ENCODE peak calls at places on chromosomes 4 and X, in nine cellular contexts. Y, D, G, B, S, N, I, X and T are unnamed samples.

GRCh38 chr4:80129785-80130184 is 56.8 kb upstream of the ANTXR2 start:
- DNase-seq in Y (no peak), D (no peak), G (no peak), B (no peak), S (no peak), N (no peak), I (no peak), X (no peak), T (no peak)

GRCh38 chr4:29240641-29241040 is 1479.5 kb upstream of the PCDH7 start:
- DNase-seq in Y (no peak), D (no peak), G (no peak), B (no peak), S (no peak), N (no peak), I (no peak), X (no peak), T (no peak)

GRCh38 chr4:83582289-83582756 is 46.4 kb downstream of the GPAT3 start:
- DNase-seq in Y (peak), D (no peak), G (peak), B (no peak), S (peak), N (no peak), I (no peak), X (peak), T (peak)

GRCh38 chrX:111490683-111491082 is 20.8 kb upstream of the SERTM2 start:
- DNase-seq in Y (no peak), D (no peak), G (no peak), B (no peak), S (no peak), N (no peak), I (no peak), X (no peak), T (no peak)

GRCh38 chr4:139266583-139267257 is 13.3 kb downstream of the MGARP start:
- DNase-seq in Y (peak), D (peak), G (peak), B (peak), S (peak), N (peak), I (peak), X (peak), T (peak)

GRCh38 chrX:118437283-118437682 is 58.3 kb upstream of the DOCK11 start:
- DNase-seq in Y (no peak), D (no peak), G (no peak), B (no peak), S (no peak), N (no peak), I (no peak), X (no peak), T (no peak)

GRCh38 chrX:123153846-123154335 is 30.2 kb upstream of the GRIA3 start:
- DNase-seq in Y (no peak), D (no peak), G (no peak), B (no peak), S (no peak), N (no peak), I (no peak), X (no peak), T (no peak)

GRCh38 chrX:15855562-15856256 is 1.1 kb upstream of the AP1S2 start:
- DNase-seq in Y (no peak), D (no peak), G (no peak), B (no peak), S (no peak), N (no peak), I (no peak), X (no peak), T (no peak)

GRCh38 chrX:151633157-151633556 is 62.1 kb upstream of the PRRG3 start:
- DNase-seq in Y (no peak), D (no peak), G (no peak), B (no peak), S (no peak), N (no peak), I (no peak), X (peak), T (no peak)

GRCh38 chrX:34631826-34632225 is 25.3 kb downstream of the TMEM47 start:
- DNase-seq in Y (peak), D (no peak), G (no peak), B (no peak), S (no peak), N (no peak), I (no peak), X (no peak), T (no peak)

GRCh38 chr4:173535932-173536331 is 5.9 kb upstream of the HAND2 start:
- DNase-seq in Y (no peak), D (no peak), G (peak), B (no peak), S (no peak), N (no peak), I (no peak), X (no peak), T (no peak)

GRCh38 chr4:187128226-187128625 is 404.6 kb upstream of the FAT1 start:
- DNase-seq in Y (no peak), D (no peak), G (peak), B (no peak), S (no peak), N (peak), I (no peak), X (no peak), T (no peak)

GRCh38 chr4:15042529-15043167 is 40.4 kb downstream of the CPEB2 start:
- DNase-seq in Y (no peak), D (no peak), G (peak), B (no peak), S (no peak), N (no peak), I (no peak), X (no peak), T (no peak)

GRCh38 chr4:159552979-159553768 is 450.3 kb downstream of the RAPGEF2 start:
- DNase-seq in Y (no peak), D (no peak), G (no peak), B (no peak), S (no peak), N (no peak), I (no peak), X (no peak), T (no peak)

GRCh38 chr4:125016892-125017299 is 297.9 kb upstream of the FAT4 start:
- DNase-seq in Y (no peak), D (no peak), G (no peak), B (no peak), S (no peak), N (no peak), I (no peak), X (no peak), T (no peak)

GRCh38 chr4:56426273-56426672 is 9.1 kb downstream of the PPAT start:
- DNase-seq in Y (no peak), D (no peak), G (no peak), B (no peak), S (no peak), N (no peak), I (no peak), X (no peak), T (no peak)

GRCh38 chr4:27442146-27442545 is 581.5 kb downstream of the STIM2 start:
- DNase-seq in Y (no peak), D (no peak), G (peak), B (no peak), S (no peak), N (no peak), I (no peak), X (no peak), T (no peak)

GRCh38 chr4:163484906-163485305 is 9.6 kb upstream of the TMA16 start:
- DNase-seq in Y (peak), D (no peak), G (peak), B (no peak), S (no peak), N (peak), I (no peak), X (peak), T (peak)

GRCh38 chrX:1679238-1679637 is 64.4 kb downstream of the ASMT start:
- DNase-seq in Y (no peak), D (no peak), G (peak), B (no peak), S (no peak), N (peak), I (no peak), X (no peak), T (no peak)

GRCh38 chr4:6990661-6991060 is 52.5 kb upstream of the TADA2B start:
- DNase-seq in Y (no peak), D (no peak), G (no peak), B (no peak), S (no peak), N (no peak), I (no peak), X (no peak), T (no peak)

GRCh38 chr4:10084651-10085320 is 31.8 kb downstream of the WDR1 start:
- DNase-seq in Y (no peak), D (peak), G (no peak), B (peak), S (no peak), N (no peak), I (no peak), X (no peak), T (peak)

GRCh38 chrX:1316527-1316926 is 20.1 kb upstream of the IL3RA start:
- DNase-seq in Y (no peak), D (peak), G (no peak), B (peak), S (peak), N (no peak), I (peak), X (no peak), T (peak)

GRCh38 chr4:84389406-84389805 is 109.7 kb downstream of the NKX6-1 start:
- DNase-seq in Y (no peak), D (no peak), G (peak), B (no peak), S (no peak), N (peak), I (no peak), X (no peak), T (no peak)

GRCh38 chr4:66555301-66555700 is 885.0 kb upstream of the EPHA5 start:
- DNase-seq in Y (peak), D (no peak), G (no peak), B (no peak), S (no peak), N (peak), I (no peak), X (no peak), T (no peak)

GRCh38 chr4:69156913-69157312 is 57.6 kb downstream of the UGT2B11 start:
- DNase-seq in Y (no peak), D (no peak), G (peak), B (no peak), S (no peak), N (no peak), I (no peak), X (peak), T (no peak)

GRCh38 chrX:148933881-148934280 is 433.5 kb downstream of the AFF2 start:
- DNase-seq in Y (no peak), D (no peak), G (no peak), B (no peak), S (no peak), N (no peak), I (no peak), X (no peak), T (no peak)

GRCh38 chr4:80271806-80272205 is 5.3 kb downstream of the FGF5 start:
- DNase-seq in Y (peak), D (no peak), G (peak), B (no peak), S (no peak), N (no peak), I (no peak), X (no peak), T (no peak)

GRCh38 chr4:8403981-8404380 is 36.5 kb downstream of the ACOX3 start:
- DNase-seq in Y (no peak), D (no peak), G (no peak), B (peak), S (no peak), N (no peak), I (no peak), X (no peak), T (no peak)

DNA sequence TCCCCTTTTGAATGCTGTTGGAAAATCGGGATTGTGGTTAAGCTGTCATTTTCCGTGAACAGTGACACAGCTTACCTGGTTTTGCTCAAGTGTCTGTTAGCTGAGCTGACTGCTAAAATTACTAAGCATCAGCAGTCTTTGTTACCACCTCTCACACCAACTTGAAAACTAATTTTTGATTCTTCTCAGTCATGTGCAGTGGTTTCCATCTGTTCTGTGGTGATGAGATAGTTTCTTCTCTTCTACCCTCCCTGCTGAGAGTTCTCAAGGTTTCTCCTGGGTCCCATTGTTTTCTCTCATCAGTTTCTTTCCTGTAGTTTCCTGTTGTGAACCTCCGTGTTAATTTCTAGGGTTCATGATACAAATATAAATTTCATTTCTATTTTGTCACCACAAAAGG is 225.6 kb downstream of the ARHGAP10 start:
- DNase-seq in Y (no peak), D (no peak), G (no peak), B (no peak), S (no peak), N (no peak), I (no peak), X (no peak), T (no peak)
- H3K27ac ChIP-seq in Y (no peak), D (no peak), G (no peak), B (no peak), S (no peak), N (no peak), I (no peak), X (no peak), T (no peak)

GRCh38 chr4:185597532-185598188 is 62.4 kb upstream of the PDLIM3 start:
- DNase-seq in Y (peak), D (peak), G (peak), B (peak), S (peak), N (peak), I (peak), X (peak), T (peak)

GRCh38 chr4:185600801-185601200 is 65.5 kb upstream of the PDLIM3 start:
- DNase-seq in Y (no peak), D (no peak), G (no peak), B (no peak), S (no peak), N (no peak), I (no peak), X (no peak), T (no peak)

GRCh38 chr4:185602397-185602796 is 67.1 kb upstream of the PDLIM3 start:
- DNase-seq in Y (no peak), D (no peak), G (no peak), B (no peak), S (no peak), N (no peak), I (no peak), X (no peak), T (no peak)

GRCh38 chr4:185599844-185600243 is 64.5 kb upstream of the PDLIM3 start:
- DNase-seq in Y (no peak), D (no peak), G (no peak), B (no peak), S (no peak), N (no peak), I (no peak), X (no peak), T (peak)

DNA sequence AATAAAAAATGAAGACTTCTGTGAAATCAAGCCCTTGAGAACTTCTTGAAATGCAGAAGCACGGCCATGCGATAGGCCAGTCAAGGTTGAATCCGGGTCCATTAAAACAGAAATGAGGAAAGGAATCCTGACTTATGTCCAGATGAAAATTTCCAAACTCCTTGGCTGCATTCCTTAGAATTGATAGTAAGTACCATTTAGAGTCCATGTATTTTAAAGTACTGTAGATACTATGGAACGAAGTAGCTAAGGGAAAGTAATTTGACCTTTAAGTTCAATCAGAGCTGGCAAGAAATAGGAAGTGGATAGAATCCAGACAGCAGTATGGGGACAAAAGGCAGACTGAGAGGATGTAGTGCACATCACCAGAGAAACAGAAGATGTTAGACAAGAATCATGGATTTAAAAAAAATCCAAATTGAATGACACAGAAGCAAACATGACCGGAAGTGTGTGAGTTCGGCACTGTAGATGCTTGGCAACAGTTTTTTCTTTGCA is 63.9 kb upstream of the PDLIM3 start:
- DNase-seq in Y (no peak), D (no peak), G (no peak), B (no peak), S (no peak), N (no peak), I (no peak), X (no peak), T (no peak)
- H3K27ac ChIP-seq in Y (no peak), D (no peak), G (no peak), B (peak), S (no peak), N (no peak), I (no peak), X (no peak), T (peak)

GRCh38 chr4:108709234-108709633 is 53.6 kb downstream of the ETNPPL start:
- DNase-seq in Y (no peak), D (no peak), G (no peak), B (no peak), S (no peak), N (no peak), I (no peak), X (no peak), T (no peak)
- H3K27ac ChIP-seq in Y (no peak), D (no peak), G (no peak), B (no peak), S (no peak), N (no peak), I (no peak), X (no peak), T (no peak)

GRCh38 chrX:133493366-133493765 is 78.1 kb upstream of the GPC4 start:
- DNase-seq in Y (no peak), D (no peak), G (no peak), B (no peak), S (no peak), N (no peak), I (no peak), X (no peak), T (no peak)

GRCh38 chrX:133497356-133497755 is 82.1 kb upstream of the GPC4 start:
- DNase-seq in Y (no peak), D (no peak), G (peak), B (no peak), S (no peak), N (no peak), I (no peak), X (no peak), T (no peak)

GRCh38 chrX:133490955-133491354 is 75.7 kb upstream of the GPC4 start:
- DNase-seq in Y (no peak), D (no peak), G (no peak), B (no peak), S (no peak), N (no peak), I (no peak), X (no peak), T (no peak)

DNA sequence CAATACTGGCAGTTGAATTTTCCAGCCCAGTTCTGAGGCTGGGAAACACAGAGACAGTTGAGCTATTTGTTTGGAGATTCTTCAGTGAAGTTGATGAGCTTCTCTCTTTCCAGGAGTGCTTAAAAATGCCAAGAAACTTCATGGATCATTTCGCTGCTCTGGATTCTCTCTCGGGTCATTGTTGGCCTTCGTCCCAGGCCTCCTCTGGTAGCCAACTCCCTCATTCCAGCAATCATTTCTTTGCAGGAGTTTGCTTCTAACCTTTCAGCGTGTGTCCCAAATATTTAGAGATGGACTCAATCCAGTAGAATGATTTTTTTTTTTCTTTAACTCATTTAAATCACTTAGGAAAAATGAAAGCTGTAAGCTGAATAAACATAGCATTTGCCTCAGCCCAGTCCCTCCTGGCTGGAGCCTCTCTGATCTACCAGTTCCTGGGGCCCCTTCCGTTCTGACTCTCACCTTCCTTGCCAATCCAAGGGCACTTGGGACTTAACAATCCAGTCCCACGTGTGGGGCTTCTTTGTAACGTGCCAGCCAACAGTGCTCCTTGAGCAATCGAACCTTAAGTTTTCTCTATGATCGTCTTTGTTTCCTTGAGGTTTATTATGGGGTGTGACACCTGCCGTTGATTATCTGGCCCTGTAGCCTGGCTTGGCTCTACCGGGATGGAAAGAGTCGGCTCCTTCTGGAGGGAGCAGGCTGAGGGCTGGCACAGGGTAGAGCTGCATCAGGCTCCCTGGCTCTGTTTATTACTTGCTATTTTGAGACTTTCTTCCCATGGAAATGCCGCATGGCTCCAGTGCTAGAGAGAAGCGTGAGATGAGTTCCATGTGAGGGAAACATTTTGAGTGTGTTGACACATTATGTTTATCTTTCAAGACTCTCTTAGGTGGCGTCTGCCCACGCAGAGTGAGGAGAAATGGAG is 80.4 kb upstream of the GPC4 start:
- DNase-seq in Y (peak), D (no peak), G (peak), B (no peak), S (peak), N (no peak), I (no peak), X (no peak), T (peak)
- H3K27ac ChIP-seq in Y (no peak), D (no peak), G (peak), B (peak), S (no peak), N (no peak), I (no peak), X (no peak), T (no peak)

DNA sequence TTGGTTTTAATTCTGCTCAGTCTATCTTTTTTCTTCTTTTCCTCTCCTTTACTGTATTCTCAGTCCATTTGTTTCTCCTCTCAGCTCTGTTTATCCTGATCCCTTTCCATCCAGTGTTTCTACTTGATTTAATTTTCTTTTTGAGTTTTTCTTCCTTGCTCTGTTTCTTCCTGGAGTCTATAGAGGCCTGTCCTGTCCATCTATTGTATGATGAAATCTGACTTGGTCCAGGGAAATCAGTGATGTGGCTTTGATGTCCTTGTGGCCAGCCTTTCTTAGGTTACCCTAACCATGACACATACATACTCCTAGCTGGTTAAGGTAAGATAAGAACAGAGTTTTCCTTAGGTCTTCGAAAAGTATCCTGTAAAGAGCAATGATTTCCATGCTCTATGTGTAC is 89.3 kb upstream of the LNX1 start:
- DNase-seq in Y (no peak), D (no peak), G (no peak), B (no peak), S (no peak), N (no peak), I (no peak), X (no peak), T (no peak)
- H3K27ac ChIP-seq in Y (no peak), D (no peak), G (no peak), B (no peak), S (no peak), N (no peak), I (no peak), X (no peak), T (no peak)

GRCh38 chr4:23577398-23577797 is 312.4 kb downstream of the PPARGC1A start:
- DNase-seq in Y (no peak), D (no peak), G (no peak), B (no peak), S (no peak), N (no peak), I (no peak), X (no peak), T (no peak)
- H3K27ac ChIP-seq in Y (no peak), D (no peak), G (no peak), B (no peak), S (no peak), N (no peak), I (no peak), X (no peak), T (no peak)

GRCh38 chrX:13380230-13380629 is 60.4 kb upstream of the ATXN3L start:
- DNase-seq in Y (peak), D (no peak), G (peak), B (no peak), S (no peak), N (no peak), I (no peak), X (no peak), T (no peak)
- H3K27ac ChIP-seq in Y (no peak), D (no peak), G (peak), B (no peak), S (no peak), N (peak), I (no peak), X (peak), T (no peak)